ENCODE peak calls at places on chromosome 21, in eight cellular contexts. D is breast epithelium, E is cardiac muscle cell, N is esophagus squamous epithelium, O is tibial artery, X is fibroblast of lung, H is SK-N-MC, K is tibial nerve. Q is an unnamed sample.

GRCh38 chr21:21668198-21668597 is 670.0 kb downstream of the NCAM2 start:
- DNase-seq in K (no peak), N (no peak), H (no peak), O (no peak), X (no peak), E (no peak), D (no peak), Q (no peak)

GRCh38 chr21:34280987-34281386 is 82.8 kb upstream of the KCNE2 start:
- DNase-seq in K (no peak), O (no peak), N (no peak), D (no peak), E (no peak), X (no peak), H (no peak), Q (no peak)

GRCh38 chr21:34846601-34847112 is 177.9 kb downstream of the CLIC6 start:
- DNase-seq in X (peak), E (peak), O (no peak), D (no peak), N (no peak), H (no peak), K (no peak), Q (no peak)

GRCh38 chr21:31459457-31459856 is 115.4 kb upstream of the TIAM1 start:
- DNase-seq in H (no peak), K (no peak), X (no peak), N (no peak), O (no peak), E (peak), D (no peak), Q (no peak)

GRCh38 chr21:43805275-43805800 is 16.0 kb downstream of the RRP1 start:
- DNase-seq in O (no peak), D (no peak), H (no peak), E (no peak), N (no peak), X (no peak), K (no peak), Q (no peak)

GRCh38 chr21:46180778-46181391 is 3.4 kb downstream of the SPATC1L start:
- DNase-seq in H (no peak), K (no peak), E (no peak), N (no peak), X (no peak), O (no peak), D (peak), Q (no peak)

GRCh38 chr21:31879911-31880310 is 7.1 kb downstream of the HUNK start:
- DNase-seq in K (no peak), E (no peak), O (no peak), D (no peak), H (no peak), X (no peak), N (no peak), Q (no peak)

GRCh38 chr21:39400173-39400572 is 45.4 kb downstream of the LCA5L start:
- DNase-seq in X (no peak), D (no peak), H (no peak), O (no peak), E (no peak), N (no peak), K (no peak), Q (no peak)

GRCh38 chr21:25565272-25566199 is 41.7 kb downstream of the MRPL39 start:
- DNase-seq in N (no peak), D (no peak), H (no peak), O (no peak), X (no peak), E (no peak), K (no peak), Q (no peak)

GRCh38 chr21:25369524-25370300 is 237.6 kb downstream of the MRPL39 start:
- DNase-seq in K (no peak), N (no peak), D (no peak), E (no peak), O (no peak), X (peak), H (no peak), Q (no peak)

GRCh38 chr21:34235514-34235913 is 128.3 kb upstream of the KCNE2 start:
- DNase-seq in D (no peak), N (no peak), E (no peak), K (no peak), H (no peak), X (no peak), O (no peak), Q (no peak)

GRCh38 chr21:33332143-33332542 is 7.4 kb downstream of the IFNAR1 start:
- DNase-seq in O (no peak), X (no peak), E (no peak), K (no peak), D (no peak), H (no peak), N (no peak), Q (no peak)

GRCh38 chr21:46627726-46628125 is 7.7 kb upstream of the PRMT2 start:
- DNase-seq in E (no peak), N (no peak), O (no peak), X (no peak), D (no peak), K (no peak), H (no peak), Q (no peak)

GRCh38 chr21:8991088-8991907 is 1530.1 kb upstream of the TPTE start:
- DNase-seq in X (peak), D (no peak), K (no peak), O (no peak), E (no peak), H (no peak), N (no peak), Q (no peak)

GRCh38 chr21:32382108-32382601 is 10.7 kb downstream of the URB1 start:
- DNase-seq in D (no peak), N (no peak), H (no peak), O (no peak), E (no peak), X (peak), K (no peak), Q (no peak)

GRCh38 chr21:33682992-33683627 is 40.8 kb downstream of the ITSN1 start:
- DNase-seq in N (no peak), O (no peak), K (no peak), E (peak), X (peak), H (no peak), D (no peak), Q (no peak)

GRCh38 chr21:39601194-39601940 is 11.4 kb upstream of the B3GALT5 start:
- DNase-seq in O (no peak), D (no peak), X (peak), N (no peak), H (no peak), K (no peak), E (peak), Q (no peak)

GRCh38 chr21:46538851-46539666 is 65.8 kb downstream of the S100B start:
- DNase-seq in E (no peak), N (no peak), D (no peak), H (no peak), O (no peak), K (no peak), X (no peak), Q (no peak)

GRCh38 chr21:27206368-27206982 is 239.6 kb upstream of the ADAMTS5 start:
- DNase-seq in D (no peak), O (no peak), E (no peak), H (no peak), N (no peak), X (peak), K (no peak), Q (no peak)

GRCh38 chr21:42725416-42725930 is 72.1 kb downstream of the PDE9A start:
- DNase-seq in X (peak), O (no peak), K (no peak), E (no peak), D (no peak), N (no peak), H (no peak), Q (no peak)

GRCh38 chr21:34728479-34728878 is 59.7 kb downstream of the CLIC6 start:
- DNase-seq in X (no peak), N (no peak), D (no peak), E (no peak), H (no peak), K (no peak), O (no peak), Q (no peak)

GRCh38 chr21:21200103-21200938 is 202.1 kb downstream of the NCAM2 start:
- DNase-seq in K (peak), E (no peak), X (peak), H (no peak), O (peak), D (no peak), N (no peak), Q (no peak)

GRCh38 chr21:25578070-25578961 is 29.0 kb downstream of the MRPL39 start:
- DNase-seq in K (no peak), H (no peak), X (peak), O (no peak), D (no peak), N (no peak), E (no peak), Q (no peak)

GRCh38 chr21:29423521-29423920 is 124.8 kb downstream of the BACH1 start:
- DNase-seq in O (no peak), X (no peak), D (no peak), K (no peak), E (no peak), H (no peak), N (no peak), Q (no peak)

GRCh38 chr21:46063227-46063626 is 34.7 kb upstream of the COL6A2 start:
- DNase-seq in N (no peak), K (no peak), D (no peak), O (no peak), X (no peak), H (no peak), E (no peak), Q (no peak)

GRCh38 chr21:23374155-23374554 is 2233.1 kb downstream of the MRPL39 start:
- DNase-seq in N (no peak), O (no peak), D (no peak), X (no peak), K (no peak), E (no peak), H (no peak), Q (no peak)

GRCh38 chr21:43741425-43742096 is 22.6 kb downstream of the PDXK start:
- DNase-seq in O (no peak), X (no peak), D (no peak), N (no peak), H (no peak), K (no peak), E (peak), Q (no peak)

GRCh38 chr21:18370292-18370691 is 33.3 kb downstream of the TMPRSS15 start:
- DNase-seq in O (no peak), K (no peak), H (no peak), N (no peak), E (no peak), D (no peak), X (no peak), Q (no peak)

GRCh38 chr21:25220954-25221353 is 386.3 kb downstream of the MRPL39 start:
- DNase-seq in D (no peak), O (no peak), X (no peak), N (no peak), K (no peak), E (no peak), H (no peak), Q (no peak)

GRCh38 chr21:38306833-38307232 is 50.0 kb downstream of the KCNJ15 start:
- DNase-seq in E (no peak), O (no peak), H (no peak), K (no peak), X (peak), N (no peak), D (no peak), Q (no peak)

GRCh38 chr21:45035477-45035848 is 38.9 kb upstream of the ADARB1 start:
- DNase-seq in H (no peak), O (peak), X (no peak), N (no peak), K (no peak), D (no peak), E (no peak), Q (no peak)

GRCh38 chr21:45033791-45034555 is 40.4 kb upstream of the ADARB1 start:
- DNase-seq in N (no peak), K (no peak), O (peak), D (no peak), H (no peak), E (no peak), X (no peak), Q (no peak)

GRCh38 chr21:45036630-45037029 is 37.8 kb upstream of the ADARB1 start:
- DNase-seq in O (no peak), H (no peak), N (no peak), D (no peak), K (no peak), E (no peak), X (no peak), Q (no peak)

GRCh38 chr21:45032977-45033705 is 41.2 kb upstream of the ADARB1 start:
- DNase-seq in E (no peak), K (no peak), N (no peak), O (peak), D (no peak), H (no peak), X (no peak), Q (no peak)

GRCh38 chr21:45034556-45035476 is 39.6 kb upstream of the ADARB1 start:
- DNase-seq in D (no peak), X (no peak), H (no peak), K (no peak), O (no peak), E (no peak), N (no peak), Q (no peak)
- H3K27ac ChIP-seq in D (peak), X (peak), H (no peak), K (no peak), O (peak), E (peak), N (peak), Q (no peak)

GRCh38 chr21:44913425-44914175 is 7.1 kb downstream of the ITGB2 start:
- DNase-seq in N (no peak), D (no peak), H (no peak), O (no peak), X (no peak), K (no peak), E (no peak), Q (no peak)

GRCh38 chr21:44912158-44912473 is 8.6 kb downstream of the ITGB2 start:
- DNase-seq in E (no peak), H (no peak), X (no peak), N (no peak), O (no peak), K (no peak), D (no peak), Q (no peak)

GRCh38 chr21:44911384-44912157 is 9.1 kb downstream of the ITGB2 start:
- DNase-seq in H (no peak), O (peak), X (no peak), E (no peak), D (peak), K (peak), N (no peak), Q (peak)

GRCh38 chr21:44916965-44917364 is 3.7 kb downstream of the ITGB2 start:
- DNase-seq in H (no peak), D (no peak), X (peak), K (no peak), N (no peak), E (no peak), O (no peak), Q (no peak)

GRCh38 chr21:44914176-44914874 is 6.4 kb downstream of the ITGB2 start:
- DNase-seq in H (no peak), O (no peak), K (no peak), D (no peak), N (no peak), E (no peak), X (no peak), Q (no peak)
- H3K27ac ChIP-seq in H (peak), O (no peak), K (peak), D (no peak), N (no peak), E (no peak), X (no peak), Q (no peak)

GRCh38 chr21:15421947-15422346 is 307.8 kb upstream of the USP25 start:
- DNase-seq in O (no peak), K (no peak), H (no peak), D (no peak), N (no peak), X (peak), E (no peak), Q (no peak)

GRCh38 chr21:15421521-15421920 is 308.3 kb upstream of the USP25 start:
- DNase-seq in N (no peak), X (peak), O (no peak), K (no peak), H (no peak), D (no peak), E (no peak), Q (no peak)

GRCh38 chr21:15423676-15424445 is 305.9 kb upstream of the USP25 start:
- DNase-seq in D (no peak), X (peak), N (no peak), H (no peak), O (no peak), K (no peak), E (no peak), Q (no peak)

GRCh38 chr21:15425049-15425448 is 304.7 kb upstream of the USP25 start:
- DNase-seq in K (no peak), N (no peak), O (no peak), X (no peak), D (no peak), E (no peak), H (no peak), Q (no peak)

GRCh38 chr21:15422761-15423160 is 307.0 kb upstream of the USP25 start:
- DNase-seq in H (no peak), N (no peak), K (no peak), X (peak), O (no peak), D (no peak), E (no peak), Q (no peak)
- H3K27ac ChIP-seq in H (no peak), N (no peak), K (no peak), X (no peak), O (no peak), D (no peak), E (no peak), Q (no peak)

GRCh38 chr21:36297555-36297937 is 22.5 kb upstream of the MORC3 start:
- DNase-seq in D (no peak), N (no peak), H (no peak), E (no peak), K (no peak), X (no peak), O (no peak), Q (no peak)
- H3K27ac ChIP-seq in D (peak), N (peak), H (no peak), E (no peak), K (peak), X (no peak), O (no peak), Q (no peak)

DNA sequence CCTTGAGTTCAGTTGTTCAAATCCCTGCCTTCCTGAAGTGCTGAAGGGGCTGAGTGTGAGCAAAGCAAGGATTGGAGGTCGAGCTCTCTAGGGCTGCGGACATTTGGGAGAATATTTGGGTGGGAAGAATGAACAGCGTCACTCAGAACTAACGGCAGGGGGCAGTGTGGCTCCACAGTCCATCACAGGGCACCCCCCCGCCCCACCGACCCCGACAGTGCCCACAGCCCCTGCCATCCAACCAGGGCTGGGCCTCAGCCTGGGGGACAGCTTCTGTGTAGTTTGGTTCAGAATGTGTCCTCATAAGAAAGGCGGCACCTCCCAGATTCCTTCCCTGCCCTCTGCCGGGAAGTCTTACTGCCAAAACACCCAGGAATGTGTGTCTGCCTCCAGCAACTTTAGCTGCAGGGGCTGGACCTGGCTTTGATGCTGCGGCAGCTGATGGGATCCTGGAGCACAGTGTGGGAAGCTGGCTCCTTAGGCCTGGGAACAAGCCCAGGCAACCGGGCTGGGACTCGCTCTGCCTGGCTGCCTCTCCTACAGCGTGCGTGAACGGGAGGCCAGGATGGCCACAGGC is 104.8 kb upstream of the TMPRSS2 start:
- DNase-seq in O (peak), D (peak), E (peak), H (no peak), K (peak), N (no peak), X (peak), Q (peak)
- H3K27ac ChIP-seq in O (peak), D (peak), E (no peak), H (peak), K (peak), N (peak), X (peak), Q (no peak)

GRCh38 chr21:44919111-44919912 is 1.4 kb downstream of the ITGB2 start:
- DNase-seq in H (no peak), N (no peak), K (no peak), X (no peak), E (no peak), D (no peak), O (no peak), Q (no peak)
- H3K27ac ChIP-seq in H (no peak), N (no peak), K (no peak), X (no peak), E (no peak), D (no peak), O (no peak), Q (no peak)